ENCODE peak calls at places on chromosomes 1 and 21, in six cellular contexts. G, T, V, C, N and K are unnamed samples. For H3K4me1, the result is how much of the 10 kb centered on the place peaks cover.

GRCh38 chr1:246035060-246035531 is 472.0 kb downstream of the SMYD3 start:
- DNase-seq in G (no peak), N (no peak), C (no peak), T (no peak), V (no peak), K (no peak)

GRCh38 chr1:3603156-3603555 is 8.2 kb downstream of the MEGF6 start:
- DNase-seq in C (no peak), V (no peak), N (no peak), G (no peak), T (no peak), K (no peak)

GRCh38 chr21:33843216-33843615 is 72.4 kb downstream of the ATP5PO start:
- DNase-seq in G (no peak), N (no peak), T (no peak), C (no peak), V (no peak), K (no peak)

GRCh38 chr1:33821291-33821690 is 42.6 kb upstream of the HMGB4 start:
- DNase-seq in C (no peak), N (no peak), G (no peak), V (no peak), T (no peak), K (no peak)

GRCh38 chr1:179871940-179872339 is 5.7 kb downstream of the TOR1AIP2 start:
- DNase-seq in V (no peak), T (no peak), G (no peak), N (no peak), C (no peak), K (no peak)

GRCh38 chr21:39444406-39445145 is 1.0 kb downstream of the LCA5L start:
- DNase-seq in V (no peak), T (no peak), C (peak), G (peak), N (no peak), K (peak)

GRCh38 chr1:185376288-185376687 is 59.2 kb upstream of the IVNS1ABP start:
- DNase-seq in G (no peak), C (no peak), N (no peak), T (no peak), V (no peak), K (no peak)

GRCh38 chr1:99455760-99456159 is 190.2 kb upstream of the PALMD start:
- DNase-seq in T (no peak), C (no peak), V (no peak), N (no peak), G (no peak), K (no peak)

GRCh38 chr1:36034692-36035091 is 49.2 kb upstream of the TEKT2 start:
- DNase-seq in C (no peak), G (no peak), V (no peak), T (no peak), N (no peak), K (peak)

GRCh38 chr1:18697541-18697940 is 66.9 kb downstream of the PAX7 start:
- DNase-seq in T (no peak), V (no peak), N (no peak), C (no peak), G (no peak), K (no peak)

GRCh38 chr1:205896351-205896750 is 46.4 kb upstream of the PM20D1 start:
- DNase-seq in T (no peak), V (no peak), C (no peak), N (no peak), G (no peak), K (no peak)

GRCh38 chr1:218755128-218755527 is 410.0 kb downstream of the TGFB2 start:
- DNase-seq in T (no peak), N (no peak), V (no peak), C (no peak), G (no peak), K (no peak)

GRCh38 chr1:16720403-16721223 is 19.7 kb upstream of the RNU1-4 start:
- DNase-seq in V (no peak), G (no peak), C (peak), N (peak), T (peak), K (no peak)

GRCh38 chr1:217673387-217673786 is 42.2 kb downstream of the SPATA17 start:
- DNase-seq in N (no peak), G (no peak), V (no peak), T (no peak), C (no peak), K (no peak)

GRCh38 chr1:40384887-40385286 is 11.4 kb downstream of the SMAP2 start:
- DNase-seq in N (no peak), T (no peak), C (no peak), G (no peak), V (no peak), K (no peak)

GRCh38 chr1:239976130-239976968 is 115.3 kb upstream of the FMN2 start:
- DNase-seq in T (peak), C (peak), V (no peak), N (peak), G (peak), K (no peak)

GRCh38 chr1:19315378-19316206 is 3.5 kb downstream of the SLC66A1 start:
- DNase-seq in G (no peak), T (no peak), V (no peak), N (no peak), C (no peak), K (no peak)

DNA sequence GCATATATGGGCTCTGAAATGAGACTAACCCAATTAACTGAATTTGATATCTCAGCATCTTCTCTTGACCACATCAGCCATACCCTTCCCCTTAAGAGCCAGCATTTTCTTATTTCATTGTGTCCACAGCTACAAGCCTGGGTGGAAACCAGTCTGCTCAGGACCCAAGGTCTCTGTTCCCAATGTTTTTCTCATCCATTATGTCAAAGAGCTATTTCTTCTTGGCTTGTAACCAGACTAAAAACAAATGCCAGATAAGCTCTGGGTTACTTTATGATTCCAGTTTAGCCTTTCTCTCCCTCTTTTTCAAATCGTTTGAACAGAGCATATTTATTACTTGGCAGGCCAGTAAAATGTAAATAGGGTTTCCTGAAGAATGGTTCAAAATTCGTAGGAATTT is 109.3 kb upstream of the SPATA6 start:
- DNase-seq in G (no peak), T (no peak), C (no peak), V (no peak), N (no peak), K (no peak)
- H3K4me1 ChIP-seq in G (under half), T (under half), C (under half), V (under half), N (under half), K (under half)

GRCh38 chr1:66353207-66353606 is 180.7 kb upstream of the SGIP1 start:
- DNase-seq in C (no peak), V (no peak), T (peak), N (no peak), G (peak), K (no peak)
- H3K4me1 ChIP-seq in C (under half), V (under half), T (under half), N (under half), G (half or more), K (under half)

GRCh38 chr1:24764848-24765247 is 19.6 kb downstream of the CLIC4 start:
- DNase-seq in N (no peak), V (no peak), G (no peak), T (no peak), C (no peak), K (no peak)
- H3K4me1 ChIP-seq in N (under half), V (under half), G (under half), T (under half), C (under half), K (under half)

GRCh38 chr1:59022799-59023198 is 239.0 kb upstream of the JUN start:
- DNase-seq in C (no peak), N (no peak), G (no peak), T (no peak), V (no peak), K (no peak)
- H3K4me1 ChIP-seq in C (under half), N (under half), G (under half), T (under half), V (under half), K (under half)